ENCODE peak calls at places on chromosomes 4 and X, in four cellular contexts. H, J, R and V are unnamed samples.
A peak's percentile ranks its signal among the peaks of the same experiment; 100 is the strongest.

GRCh38 chr4:125022855-125023501 is 291.8 kb upstream of the FAT4 start:
- DNase-seq in R (no peak), H (no peak), J (no peak), V (no peak)

GRCh38 chr4:169030575-169030982 is 20.5 kb upstream of the CBR4 start:
- DNase-seq in H (no peak), J (no peak), R (peak; percentile 59), V (no peak)

GRCh38 chr4:86928400-86929255 is 6.2 kb upstream of the AFF1 start:
- DNase-seq in H (no peak), R (no peak), J (no peak), V (no peak)

GRCh38 chr4:164381859-164382258 is 372.1 kb upstream of the SMIM31 start:
- DNase-seq in H (no peak), J (no peak), R (no peak), V (no peak)

GRCh38 chr4:7045553-7045952 is 2.4 kb downstream of the TADA2B start:
- DNase-seq in J (no peak), R (no peak), H (no peak), V (no peak)

GRCh38 chr4:10107111-10108091 is 9.2 kb downstream of the WDR1 start:
- DNase-seq in R (no peak), J (no peak), H (no peak), V (peak; percentile 58)

GRCh38 chrX:23369037-23369436 is 34.4 kb downstream of the PTCHD1 start:
- DNase-seq in R (no peak), H (no peak), J (no peak), V (no peak)

GRCh38 chrX:3094261-3094660 is 53.0 kb downstream of the ARSF start:
- DNase-seq in H (peak; percentile 20), J (no peak), R (peak; percentile 15), V (no peak)

GRCh38 chr4:107094976-107095375 is 58.9 kb upstream of the DKK2 start:
- DNase-seq in R (no peak), J (no peak), H (no peak), V (no peak)

GRCh38 chrX:41759817-41760216 is 35.8 kb downstream of the GPR82 start:
- DNase-seq in J (peak; percentile 10), H (peak; percentile 3), R (peak; percentile 15), V (no peak)

GRCh38 chr4:70915048-70915815 is 13.1 kb downstream of the MOB1B start:
- DNase-seq in H (no peak), J (no peak), R (no peak), V (peak; percentile 25)

GRCh38 chr4:81913427-81913878 is 441.7 kb upstream of the RASGEF1B start:
- DNase-seq in H (peak; percentile 46), R (peak; percentile 49), J (peak; percentile 52), V (peak; percentile 12)

GRCh38 chr4:107854326-107855030 is 29.7 kb downstream of the SGMS2 start:
- DNase-seq in H (no peak), R (no peak), J (no peak), V (no peak)

GRCh38 chr4:101183658-101184373 is 163.5 kb downstream of the PPP3CA start:
- DNase-seq in J (no peak), R (no peak), H (peak; percentile 77), V (no peak)

GRCh38 chr4:47954245-47954644 is 39.9 kb upstream of the NFXL1 start:
- DNase-seq in H (no peak), R (no peak), J (no peak), V (no peak)

GRCh38 chr4:19947349-19947748 is 304.4 kb upstream of the SLIT2 start:
- DNase-seq in R (no peak), J (no peak), H (no peak), V (peak; percentile 37)

GRCh38 chrX:10744011-10744410 is 123.6 kb upstream of the MID1 start:
- DNase-seq in R (no peak), H (no peak), J (no peak), V (no peak)

GRCh38 chr4:46270986-46271596 is 118.8 kb downstream of the GABRA2 start:
- DNase-seq in R (no peak), H (peak; percentile 21), J (no peak), V (no peak)

GRCh38 chrX:119036369-119037029 is 36.3 kb upstream of the CT47C1 start:
- DNase-seq in H (no peak), R (no peak), J (no peak), V (no peak)

GRCh38 chrX:43654431-43655150 is 1.5 kb upstream of the MAOA start:
- DNase-seq in R (peak; percentile 74), H (peak; percentile 87), J (peak; percentile 89), V (peak; percentile 88)

GRCh38 chrX:138877746-138878145 is 166.2 kb upstream of the FGF13 start:
- DNase-seq in J (no peak), H (peak; percentile 84), R (no peak), V (no peak)

GRCh38 chr4:8821151-8821950 is 50.3 kb downstream of the HMX1 start:
- DNase-seq in H (no peak), R (no peak), J (no peak), V (no peak)

GRCh38 chrX:30622361-30622760 is 30.9 kb upstream of the GK start:
- DNase-seq in J (no peak), R (no peak), H (no peak), V (no peak)

GRCh38 chrX:71291381-71291780 is 7.9 kb downstream of the NONO start:
- DNase-seq in J (no peak), H (no peak), R (no peak), V (no peak)
- H3K36me3 ChIP-seq in J (peaks cover 37% of the 10 kb centered on the region), H (peaks cover 20% of the 10 kb centered on the region), R (peaks cover 30% of the 10 kb centered on the region), V (peaks cover 68% of the 10 kb centered on the region)

DNA sequence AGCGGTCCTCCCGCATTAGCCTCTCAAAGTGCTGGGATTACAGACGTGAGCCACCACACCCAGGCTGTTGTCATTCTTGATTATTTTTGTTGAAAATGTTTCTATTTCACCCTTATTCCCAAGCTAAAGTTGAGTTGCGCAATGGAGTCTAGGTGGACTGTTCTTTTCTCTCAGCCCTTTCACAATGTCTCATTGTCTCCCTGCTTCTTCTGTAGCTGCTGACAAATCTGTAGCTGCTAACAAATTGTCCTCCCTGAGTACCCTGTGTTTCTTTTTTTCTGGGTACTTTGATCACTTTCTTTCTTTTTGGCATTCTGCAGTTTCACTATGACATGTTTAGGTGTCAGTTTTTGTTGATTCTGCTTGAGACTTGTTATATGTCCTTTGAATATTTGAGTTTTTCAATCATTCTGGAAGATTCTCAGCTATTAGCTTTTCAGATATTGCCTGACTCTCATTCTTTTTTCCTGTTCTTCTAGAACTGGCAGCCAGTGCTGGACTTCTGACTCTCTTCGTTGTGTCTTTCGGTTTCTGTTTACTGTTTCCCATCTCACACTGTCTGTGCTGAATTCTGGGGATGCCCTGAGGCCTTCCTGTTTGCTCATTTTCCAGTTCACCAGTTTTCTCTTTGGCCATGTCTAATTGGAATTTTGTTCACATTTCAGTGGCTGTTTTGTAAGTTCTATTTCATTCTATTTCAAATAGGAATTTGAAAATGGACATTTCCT is 6.6 kb downstream of the ABCD1 start:
- DNase-seq in J (no peak), R (no peak), H (no peak), V (no peak)
- H3K4me3 ChIP-seq in J (no peak overlapping the region), R (no peak overlapping the region), H (no peak overlapping the region), V (no peak overlapping the region)

GRCh38 chr4:173521474-173522159 is 8.4 kb downstream of the HAND2 start:
- DNase-seq in R (no peak), J (no peak), H (no peak), V (no peak)
- H3K27me3 ChIP-seq in R (no peaks in the 10 kb centered on the region), J (peaks cover 98% of the 10 kb centered on the region), H (peaks cover 69% of the 10 kb centered on the region), V (no peaks in the 10 kb centered on the region)

GRCh38 chr4:99076292-99076976 is 12.2 kb downstream of the ADH5 start:
- DNase-seq in R (no peak), H (no peak), J (no peak), V (no peak)
- H3K36me3 ChIP-seq in R (peaks cover 38% of the 10 kb centered on the region), H (peaks cover 68% of the 10 kb centered on the region), J (peaks cover 58% of the 10 kb centered on the region), V (peaks cover 30% of the 10 kb centered on the region)

GRCh38 chr4:104826171-104826570 is 320.5 kb upstream of the TET2 start:
- DNase-seq in J (no peak), R (no peak), H (peak; percentile 26), V (no peak)
- H3K4me3 ChIP-seq in J (no peak overlapping the region), R (no peak overlapping the region), H (no peak overlapping the region), V (no peak overlapping the region)

GRCh38 chrX:111035991-111036390 is 60.0 kb upstream of the PAK3 start:
- DNase-seq in J (no peak), R (no peak), H (no peak), V (no peak)

GRCh38 chrX:111041018-111041462 is 55.0 kb upstream of the PAK3 start:
- DNase-seq in J (peak; percentile 62), R (no peak), H (peak; percentile 89), V (peak; percentile 13)

GRCh38 chrX:111035256-111035655 is 60.7 kb upstream of the PAK3 start:
- DNase-seq in R (no peak), J (no peak), H (no peak), V (peak; percentile 20)

GRCh38 chrX:111039606-111040005 is 56.4 kb upstream of the PAK3 start:
- DNase-seq in R (no peak), J (no peak), H (peak; percentile 29), V (no peak)

DNA sequence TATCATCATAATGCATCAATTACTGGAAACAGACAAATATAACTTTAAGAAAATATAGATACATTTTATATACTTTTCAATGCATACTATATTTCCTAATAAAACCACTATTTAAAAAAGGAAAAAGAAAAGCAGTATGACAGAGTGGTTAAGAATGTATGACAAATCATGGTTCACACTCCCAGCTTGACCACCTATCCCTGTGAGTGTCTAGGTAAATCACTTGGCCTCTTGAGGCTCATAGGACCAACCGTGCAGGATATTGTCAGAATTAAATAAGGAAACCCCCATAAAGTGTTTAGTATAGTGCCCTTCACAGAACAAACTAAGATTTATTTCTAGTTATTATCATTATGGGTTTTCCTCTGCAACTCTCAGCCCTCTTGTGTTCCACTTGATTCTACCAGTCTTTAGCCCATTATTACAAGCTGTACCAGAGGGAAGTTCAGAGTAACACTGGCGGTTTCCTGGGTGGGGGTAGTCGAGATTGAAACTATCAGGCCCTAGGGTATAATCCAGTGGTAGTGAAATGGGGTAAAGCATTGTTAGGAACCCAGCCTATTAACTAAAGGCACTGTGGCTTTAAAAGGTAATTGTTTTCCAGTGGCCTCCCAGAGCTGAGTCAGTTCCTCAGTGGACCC is 55.5 kb upstream of the PAK3 start:
- DNase-seq in J (no peak), R (no peak), H (peak; percentile 70), V (no peak)
- H3K27me3 ChIP-seq in J (no peaks in the 10 kb centered on the region), R (peaks cover 3% of the 10 kb centered on the region), H (no peaks in the 10 kb centered on the region), V (no peaks in the 10 kb centered on the region)

GRCh38 chr4:78827191-78827590 is 51.0 kb downstream of the BMP2K start:
- DNase-seq in J (no peak), R (no peak), H (no peak), V (no peak)

GRCh38 chr4:78829296-78829695 is 53.1 kb downstream of the BMP2K start:
- DNase-seq in H (no peak), R (no peak), J (no peak), V (no peak)
- H3K36me3 ChIP-seq in H (peaks cover 16% of the 10 kb centered on the region), R (no peaks in the 10 kb centered on the region), J (no peaks in the 10 kb centered on the region), V (no peaks in the 10 kb centered on the region)